ENCODE peak calls at places on chromosome 17, in ten cellular contexts. A is colonic mucosa, S is tibial nerve, K is cardiac muscle cell, L is pancreas, O is mucosa of descending colon, Y is tibial artery, Q is ovary, J is BE2C, T is heart left ventricle. P is an unnamed sample.

GRCh38 chr17:28993013-28993600 is 12.7 kb downstream of the SEZ6 start:
- DNase-seq in S (no peak), J (no peak), A (no peak), O (peak; percentile 8), T (no peak), Q (no peak), L (no peak), Y (no peak), K (no peak), P (no peak)

GRCh38 chr17:82926716-82927115 is 86.9 kb upstream of the ZNF750 start:
- DNase-seq in T (no peak), Y (no peak), J (no peak), K (no peak), L (no peak), S (no peak), A (no peak), Q (no peak), O (peak; percentile 35), P (no peak)

GRCh38 chr17:76726766-76727718 is at the start of gene METTL23:
- DNase-seq in S (peak; percentile 71), Q (peak; percentile 90), O (peak; percentile 94), A (peak; percentile 87), T (peak; percentile 90), Y (peak; percentile 83), K (peak; percentile 79), J (peak; percentile 84), L (peak; percentile 91), P (peak; percentile 89)

GRCh38 chr17:48241131-48241591 is 133.6 kb downstream of the SNX11 start:
- DNase-seq in Q (no peak), A (no peak), J (peak; percentile 7), K (no peak), T (peak; percentile 32), Y (peak; percentile 24), L (no peak), S (no peak), O (no peak), P (no peak)

GRCh38 chr17:48003686-48004120 is 32.8 kb downstream of the CDK5RAP3 start:
- DNase-seq in Q (no peak), L (no peak), Y (no peak), J (peak; percentile 93), T (no peak), S (no peak), K (no peak), O (no peak), A (no peak), P (no peak)

GRCh38 chr17:17712268-17712924 is 31.1 kb downstream of the RAI1 start:
- DNase-seq in T (no peak), Q (no peak), J (no peak), L (no peak), A (no peak), Y (no peak), K (no peak), S (no peak), O (no peak), P (no peak)

GRCh38 chr17:38705803-38706624 is 941 bp downstream of the MLLT6 start:
- DNase-seq in S (peak; percentile 35), T (peak; percentile 80), K (peak; percentile 43), Q (peak; percentile 75), J (peak; percentile 63), O (peak; percentile 76), L (peak; percentile 69), A (peak; percentile 75), Y (peak; percentile 73), P (no peak)

GRCh38 chr17:40530988-40531971 is 29.9 kb upstream of the TNS4 start:
- DNase-seq in L (no peak), T (no peak), A (no peak), Q (peak; percentile 27), Y (peak; percentile 16), J (no peak), O (no peak), K (no peak), S (peak; percentile 8), P (peak; percentile 33)

GRCh38 chr17:2395258-2396170 is 5.3 kb downstream of the MNT start:
- DNase-seq in L (peak; percentile 59), O (peak; percentile 77), K (peak; percentile 49), A (peak; percentile 66), T (no peak), Y (no peak), Q (peak; percentile 59), J (peak; percentile 33), S (no peak), P (no peak)

GRCh38 chr17:2101448-2102257 is 46.8 kb downstream of the HIC1 start:
- DNase-seq in Y (no peak), K (no peak), O (peak; percentile 93), J (peak; percentile 18), T (no peak), L (peak; percentile 73), Q (no peak), S (no peak), A (peak; percentile 96), P (no peak)

GRCh38 chr17:49968380-49969133 is 433 bp upstream of the DLX4 start:
- DNase-seq in Y (peak; percentile 30), Q (peak; percentile 56), A (peak; percentile 64), K (peak; percentile 83), O (peak; percentile 80), J (peak; percentile 88), T (peak; percentile 45), L (peak; percentile 57), S (no peak), P (no peak)

GRCh38 chr17:61294286-61294685 is 105.4 kb upstream of the TBX2 start:
- DNase-seq in K (no peak), L (no peak), A (no peak), T (no peak), Q (no peak), J (no peak), Y (no peak), S (no peak), O (no peak), P (no peak)

GRCh38 chr17:80252871-80253270 is 7.8 kb upstream of the RNF213 start:
- DNase-seq in K (peak; percentile 41), J (peak; percentile 85), O (peak; percentile 87), Q (no peak), Y (peak; percentile 28), T (no peak), S (no peak), L (peak; percentile 81), A (peak; percentile 82), P (no peak)

GRCh38 chr17:10327640-10328039 is 45.2 kb downstream of the MYH13 start:
- DNase-seq in O (peak; percentile 71), K (peak; percentile 90), J (peak; percentile 55), L (peak; percentile 75), Q (peak; percentile 74), S (peak; percentile 80), A (peak; percentile 85), Y (peak; percentile 85), T (peak; percentile 51), P (no peak)

GRCh38 chr17:80649200-80649644 is 104.6 kb downstream of the RPTOR start:
- DNase-seq in O (no peak), Y (no peak), T (no peak), J (no peak), S (no peak), A (no peak), Q (no peak), L (no peak), K (no peak), P (no peak)

GRCh38 chr17:38868095-38868967 is 1.5 kb upstream of the LASP1 start:
- DNase-seq in A (peak; percentile 63), J (no peak), Y (peak; percentile 75), T (peak; percentile 67), S (peak; percentile 56), K (peak; percentile 20), O (no peak), Q (peak; percentile 63), L (no peak), P (no peak)

GRCh38 chr17:35898283-35899070 is 18.3 kb upstream of the CCL5 start:
- DNase-seq in A (peak; percentile 46), J (no peak), T (no peak), Q (no peak), L (peak; percentile 72), S (no peak), O (no peak), Y (no peak), K (no peak), P (no peak)

GRCh38 chr17:45677770-45678169 is 106.3 kb upstream of the CRHR1 start:
- DNase-seq in Q (no peak), T (no peak), A (no peak), O (no peak), L (no peak), J (no peak), Y (no peak), S (no peak), K (no peak), P (no peak)

GRCh38 chr17:6303664-6304063 is 131.3 kb downstream of the AIPL1 start:
- DNase-seq in Q (no peak), S (no peak), O (no peak), K (peak; percentile 81), A (no peak), L (no peak), T (no peak), Y (no peak), J (no peak), P (no peak)

DNA sequence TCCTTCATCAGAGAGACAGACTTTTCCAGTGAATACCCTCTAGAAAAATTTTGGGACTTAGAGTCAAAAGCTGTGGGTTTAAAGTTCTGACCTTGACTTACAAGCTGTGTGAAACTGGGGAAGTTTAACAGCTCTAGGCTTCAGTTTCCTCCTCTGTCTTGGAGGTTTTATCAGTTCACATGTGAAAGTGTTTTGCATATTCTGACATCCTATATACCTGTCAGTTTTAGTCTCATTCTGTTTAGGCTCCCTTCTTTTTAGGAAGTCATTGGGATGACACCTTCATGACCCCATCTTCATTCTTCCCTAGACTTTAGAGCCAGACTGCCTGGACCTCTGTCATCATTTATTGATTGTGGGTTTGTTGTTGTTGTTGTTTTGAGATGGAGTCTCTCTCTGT is 44.4 kb downstream of the YPEL2 start:
- DNase-seq in Q (no peak), L (no peak), J (no peak), K (no peak), Y (no peak), A (no peak), S (no peak), O (no peak), T (no peak), P (no peak)
- H3K4me1 ChIP-seq in Q (peaks cover 25% of the 10 kb centered on the region), L (peaks cover 58% of the 10 kb centered on the region), J (peaks cover 17% of the 10 kb centered on the region), K (peaks cover 51% of the 10 kb centered on the region), Y (peaks cover 95% of the 10 kb centered on the region), A (peaks cover 45% of the 10 kb centered on the region), S (peaks cover 10% of the 10 kb centered on the region), O (peaks cover 78% of the 10 kb centered on the region), T (peaks cover 96% of the 10 kb centered on the region), P (peaks cover 95% of the 10 kb centered on the region)

GRCh38 chr17:74612046-74612445 is 11.5 kb downstream of the CD300E start:
- DNase-seq in O (no peak), K (no peak), A (no peak), Y (no peak), L (no peak), Q (no peak), T (no peak), J (no peak), S (no peak), P (no peak)
- H3K4me3 ChIP-seq in O (no peak overlapping the region), K (no peak overlapping the region), A (no peak overlapping the region), Y (no peak overlapping the region), L (no peak overlapping the region), Q (no peak overlapping the region), T (no peak overlapping the region), J (no peak overlapping the region), S (no peak overlapping the region), P (no peak overlapping the region)

GRCh38 chr17:14048169-14048568 is 21.1 kb upstream of the COX10 start:
- DNase-seq in L (no peak), T (no peak), Y (no peak), S (no peak), O (no peak), K (no peak), Q (no peak), J (no peak), A (no peak), P (no peak)
- TF ChIP-seq CTCF in L (no peak), T (no peak), Y (no peak), S (no peak), O (no peak), K (peak; percentile 23), Q (no peak), J (peak; percentile 24), A (peak; percentile 25), P (no peak)

GRCh38 chr17:77887110-77887463 is 71.4 kb upstream of the TNRC6C start:
- DNase-seq in Q (no peak), J (no peak), A (no peak), S (no peak), L (no peak), Y (no peak), K (no peak), T (no peak), O (no peak), P (no peak)
- H3K4me1 ChIP-seq in Q (peaks cover 2% of the 10 kb centered on the region), J (peaks cover 35% of the 10 kb centered on the region), A (no peaks in the 10 kb centered on the region), S (no peaks in the 10 kb centered on the region), L (peaks cover 7% of the 10 kb centered on the region), Y (peaks cover 17% of the 10 kb centered on the region), K (peaks cover 8% of the 10 kb centered on the region), T (peaks cover 26% of the 10 kb centered on the region), O (peaks cover 12% of the 10 kb centered on the region), P (peaks cover 18% of the 10 kb centered on the region)